ENCODE peak calls at places on chromosome 14, in six cellular contexts. U is H9, L is IMR-90, M is H1, E is trophoblast cell, K is neuronal stem cell. I is an unnamed sample.

GRCh38 chr14:73724696-73725095 is 10.5 kb upstream of the PNMA1 start:
- DNase-seq in M (no peak), E (no peak), K (no peak), L (no peak), U (no peak), I (no peak)

GRCh38 chr14:70563417-70563816 is 28.6 kb upstream of the ADAM20 start:
- DNase-seq in M (no peak), E (no peak), K (no peak), U (no peak), L (no peak), I (no peak)

GRCh38 chr14:66045572-66046021 is 440.6 kb upstream of the CCDC196 start:
- DNase-seq in E (peak), U (no peak), K (no peak), M (no peak), L (no peak), I (peak)

GRCh38 chr14:56098021-56098420 is 20.2 kb upstream of the PELI2 start:
- DNase-seq in E (peak), L (no peak), U (no peak), M (no peak), K (no peak), I (no peak)

GRCh38 chr14:90281261-90281660 is 24.9 kb downstream of the PSMC1 start:
- DNase-seq in M (no peak), K (no peak), L (peak), U (no peak), E (peak), I (peak)

GRCh38 chr14:60845523-60845922 is 111.0 kb downstream of the MNAT1 start:
- DNase-seq in U (no peak), E (no peak), K (no peak), L (no peak), M (no peak), I (no peak)

GRCh38 chr14:88607829-88608228 is 45.0 kb downstream of the ZC3H14 start:
- DNase-seq in M (no peak), L (no peak), E (no peak), U (no peak), K (no peak), I (no peak)

GRCh38 chr14:69573841-69574265 is 818 bp downstream of the CCDC177 start:
- DNase-seq in E (no peak), U (peak), M (no peak), K (peak), L (no peak), I (no peak)

GRCh38 chr14:57865450-57866198 is at the start of gene SLC35F4:
- DNase-seq in K (peak), U (peak), L (no peak), M (peak), E (no peak), I (no peak)

GRCh38 chr14:100882026-100882967 is 21.2 kb downstream of the RTL1 start:
- DNase-seq in M (no peak), E (no peak), L (no peak), K (no peak), U (no peak), I (no peak)

GRCh38 chr14:100879782-100880181 is 23.7 kb downstream of the RTL1 start:
- DNase-seq in K (no peak), E (no peak), M (no peak), U (no peak), L (no peak), I (no peak)

GRCh38 chr14:100879194-100879593 is 24.3 kb downstream of the RTL1 start:
- DNase-seq in L (no peak), K (no peak), U (no peak), M (no peak), E (no peak), I (no peak)

GRCh38 chr14:100881211-100882025 is 22.1 kb downstream of the RTL1 start:
- DNase-seq in M (no peak), L (no peak), E (no peak), K (no peak), U (no peak), I (no peak)

GRCh38 chr14:100880271-100881101 is 23.0 kb downstream of the RTL1 start:
- DNase-seq in U (no peak), L (no peak), M (no peak), K (no peak), E (no peak), I (no peak)
- H3K14ac ChIP-seq in U (no peak), L (no peak), M (no peak), K (peak), E (no peak), I (no peak)

GRCh38 chr14:99679996-99680395 is 4.1 kb upstream of the CYP46A1 start:
- DNase-seq in U (peak), L (no peak), K (no peak), E (no peak), M (no peak), I (no peak)

GRCh38 chr14:99679543-99679942 is 4.6 kb upstream of the CYP46A1 start:
- DNase-seq in L (no peak), U (peak), M (no peak), E (no peak), K (no peak), I (no peak)

GRCh38 chr14:99682809-99683618 is 1.1 kb upstream of the CYP46A1 start:
- DNase-seq in E (peak), K (peak), M (no peak), L (peak), U (peak), I (peak)

GRCh38 chr14:99681832-99682148 is 2.3 kb upstream of the CYP46A1 start:
- DNase-seq in L (no peak), U (no peak), M (no peak), E (peak), K (no peak), I (no peak)

GRCh38 chr14:99681101-99681831 is 2.8 kb upstream of the CYP46A1 start:
- DNase-seq in K (no peak), E (no peak), U (peak), M (no peak), L (no peak), I (no peak)
- H3K14ac ChIP-seq in K (no peak), E (no peak), U (no peak), M (no peak), L (no peak), I (no peak)

DNA sequence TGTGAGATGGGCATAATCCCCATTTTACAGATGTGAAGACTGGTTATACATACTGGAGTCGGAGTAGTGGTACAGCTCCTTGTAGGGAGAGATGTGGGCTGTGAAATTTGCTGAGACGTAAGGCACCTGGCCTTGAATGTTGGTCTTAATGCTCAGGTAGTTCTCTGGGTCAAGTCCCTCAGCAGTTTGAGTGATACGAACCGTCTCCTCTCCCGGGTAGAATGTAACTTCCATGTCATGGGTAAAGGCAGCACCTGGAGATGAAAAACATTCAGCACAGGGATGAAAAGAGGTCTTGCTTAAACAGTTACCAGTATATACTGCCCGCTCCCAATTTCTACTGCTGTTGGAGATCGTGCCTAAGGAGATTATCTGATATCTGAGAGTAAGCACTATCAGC is 28.3 kb downstream of the NID2 start:
- DNase-seq in M (no peak), K (no peak), U (no peak), L (no peak), E (no peak), I (no peak)
- H3K14ac ChIP-seq in M (no peak), K (no peak), U (no peak), L (no peak), E (no peak), I (no peak)

DNA sequence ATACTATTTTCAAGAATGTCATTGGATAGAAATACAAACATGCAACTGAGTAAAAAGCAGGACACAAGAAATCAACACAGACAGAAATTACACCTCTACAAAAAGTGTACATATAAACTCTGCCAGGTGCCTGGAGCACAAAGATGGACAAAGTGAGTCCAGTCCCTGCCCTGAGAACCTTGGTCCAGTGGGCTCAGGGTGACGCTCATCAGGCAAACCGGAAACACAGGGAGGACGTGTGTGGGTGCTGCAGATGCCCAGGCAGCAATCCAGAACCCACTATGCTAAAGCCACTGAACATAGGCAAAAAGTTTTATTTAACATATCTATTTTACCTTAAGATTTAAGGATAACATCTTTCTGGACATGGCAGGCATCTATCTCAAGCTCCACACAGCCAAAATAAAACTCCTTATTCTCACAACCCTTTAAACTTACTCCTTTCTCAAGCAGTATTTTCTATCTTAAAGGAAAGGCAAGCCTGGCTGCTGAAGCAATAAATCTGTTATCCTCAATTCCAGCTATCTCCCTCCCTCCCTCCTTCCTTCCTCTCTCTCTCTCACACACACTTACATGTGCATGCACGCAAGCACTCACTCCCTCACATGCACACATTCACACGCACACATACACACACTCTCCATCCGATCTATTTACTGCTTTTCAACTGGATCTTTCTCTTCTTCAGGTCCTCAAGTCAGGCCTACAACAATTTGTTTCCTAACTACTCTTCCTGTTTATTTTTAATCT is 10.2 kb downstream of the PPP1R13B start:
- DNase-seq in U (no peak), E (no peak), K (no peak), M (no peak), L (no peak), I (peak)
- H3K14ac ChIP-seq in U (no peak), E (no peak), K (no peak), M (no peak), L (no peak), I (no peak)

GRCh38 chr14:81716953-81717352 is 183.3 kb upstream of the SEL1L start:
- DNase-seq in E (no peak), U (no peak), L (no peak), K (no peak), M (no peak), I (no peak)
- H3K14ac ChIP-seq in E (no peak), U (no peak), L (no peak), K (no peak), M (no peak), I (no peak)

GRCh38 chr14:47269788-47270492 is 405.5 kb downstream of the MDGA2 start:
- DNase-seq in E (no peak), U (no peak), M (no peak), K (no peak), L (no peak), I (peak)
- H3K14ac ChIP-seq in E (no peak), U (no peak), M (no peak), K (no peak), L (no peak), I (no peak)

DNA sequence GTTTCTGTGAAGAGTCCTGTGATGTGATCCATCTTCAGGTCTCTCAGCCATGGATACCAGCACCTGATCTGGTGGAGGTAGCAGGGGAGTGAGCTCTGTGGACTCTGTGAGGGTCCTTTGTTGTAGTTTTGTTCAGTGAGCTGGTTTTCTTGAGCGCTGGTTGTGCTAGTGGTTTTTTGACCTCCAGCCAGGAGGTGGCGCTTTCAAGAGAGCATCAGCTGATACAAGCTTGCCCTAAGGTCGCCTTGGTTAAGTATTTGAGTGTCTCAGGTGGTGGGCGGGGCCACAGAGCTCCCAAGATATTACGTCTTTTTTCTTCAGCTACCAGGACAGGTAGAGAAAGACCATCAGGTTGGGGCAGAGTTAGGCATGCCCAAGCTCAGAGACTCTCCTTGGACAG is 139.7 kb downstream of the TTLL5 start:
- DNase-seq in M (no peak), K (no peak), L (no peak), E (no peak), U (peak), I (no peak)
- H3K14ac ChIP-seq in M (no peak), K (no peak), L (no peak), E (no peak), U (no peak), I (no peak)

DNA sequence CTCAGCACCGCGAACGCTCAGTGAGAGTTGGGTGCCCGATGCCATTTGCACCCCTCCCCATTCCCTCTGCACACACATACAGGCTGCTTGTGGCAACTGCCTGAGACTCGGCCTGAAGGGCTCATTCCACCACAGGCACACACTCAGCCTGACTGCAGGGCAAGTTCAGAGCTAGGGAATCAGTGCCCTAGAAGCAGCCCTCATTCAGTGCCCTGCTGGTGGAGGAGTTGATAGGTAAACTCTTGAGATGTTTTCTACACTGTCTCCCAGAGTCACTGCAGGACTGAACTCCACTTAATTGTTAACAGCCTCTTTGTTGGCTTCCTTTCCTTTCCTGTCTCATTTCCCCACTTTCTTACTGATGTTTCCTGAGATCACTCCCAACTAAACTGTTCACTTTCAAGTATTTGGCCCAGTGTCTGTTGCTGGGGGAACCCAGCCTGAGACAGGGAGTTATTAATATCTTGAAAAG is 16.9 kb downstream of the PPP1R36 start:
- DNase-seq in U (peak), E (peak), K (no peak), L (no peak), M (no peak), I (no peak)
- H3K14ac ChIP-seq in U (no peak), E (peak), K (no peak), L (no peak), M (no peak), I (no peak)

DNA sequence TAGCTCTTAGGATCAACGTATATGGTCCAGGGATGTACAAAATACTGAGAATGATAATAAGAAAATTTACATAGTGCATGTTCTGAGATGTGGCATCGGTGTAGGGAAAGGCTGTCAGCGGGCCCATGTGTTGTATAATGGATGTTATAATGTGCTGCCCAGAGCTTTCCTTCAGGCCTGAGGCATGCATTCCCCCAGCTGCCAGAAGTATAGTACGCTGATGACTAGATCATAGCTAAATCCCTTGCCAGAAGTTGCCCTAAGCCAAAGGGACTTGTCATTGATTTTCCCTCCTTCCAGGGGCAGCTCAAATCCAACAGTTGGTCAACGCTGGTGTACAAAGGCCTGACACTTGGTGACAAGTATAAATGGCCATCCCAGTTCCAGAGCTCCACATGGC is 6.5 kb upstream of the OR11G2 start:
- DNase-seq in E (no peak), L (no peak), U (no peak), K (no peak), M (no peak), I (no peak)
- H3K14ac ChIP-seq in E (no peak), L (no peak), U (no peak), K (no peak), M (no peak), I (no peak)

DNA sequence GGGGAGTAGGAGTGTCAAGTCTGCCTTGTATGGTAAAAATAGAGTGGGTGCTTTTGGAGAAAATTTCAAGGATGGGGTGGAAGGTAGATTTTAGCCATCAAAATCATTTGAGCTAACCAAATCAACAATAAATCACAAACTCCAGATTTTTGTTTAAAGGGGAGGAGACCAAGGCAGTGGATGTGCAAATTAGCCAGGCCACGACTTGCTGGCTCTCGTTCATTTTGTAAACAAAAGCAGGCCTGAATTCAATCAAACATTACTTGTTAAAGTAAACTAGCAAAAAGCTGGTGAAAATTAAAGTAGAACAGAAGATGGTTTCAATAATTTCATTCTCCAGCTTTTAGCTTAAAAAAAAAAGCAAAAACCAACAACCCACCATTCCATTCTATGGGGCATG is 387.2 kb downstream of the BMP4 start:
- DNase-seq in M (no peak), U (no peak), L (no peak), E (no peak), K (no peak), I (no peak)
- H3K14ac ChIP-seq in M (no peak), U (no peak), L (no peak), E (no peak), K (no peak), I (no peak)